ENCODE peak calls at places on chromosome 18, in four cellular contexts. One of them, this sample, is unnamed.

GRCh38 chr18:28212060-28212459 is 35.1 kb upstream of the CDH2 start:
- DNase-seq in A549: no peak
- DNase-seq in HepG2: no peak
- DNase-seq in WTC11: no peak
- DNase-seq in this sample: no peak

GRCh38 chr18:62991959-62992358 is 276.6 kb downstream of the PHLPP1 start:
- DNase-seq in WTC11: peak
- DNase-seq in A549: no peak
- DNase-seq in HepG2: no peak
- DNase-seq in this sample: peak

GRCh38 chr18:37409870-37410269 is 155.7 kb downstream of the CELF4 start:
- DNase-seq in A549: no peak
- DNase-seq in HepG2: no peak
- DNase-seq in WTC11: peak
- DNase-seq in this sample: no peak

GRCh38 chr18:78994531-78994930 is 14.9 kb downstream of the SALL3 start:
- DNase-seq in A549: no peak
- DNase-seq in WTC11: no peak
- DNase-seq in HepG2: no peak
- DNase-seq in this sample: no peak

GRCh38 chr18:23888880-23889279 is 125.7 kb upstream of the TTC39C start:
- DNase-seq in HepG2: no peak
- DNase-seq in WTC11: no peak
- DNase-seq in A549: no peak
- DNase-seq in this sample: no peak

GRCh38 chr18:43656547-43656946 is 379.3 kb upstream of the SYT4 start:
- DNase-seq in WTC11: no peak
- DNase-seq in HepG2: no peak
- DNase-seq in A549: no peak
- DNase-seq in this sample: no peak

GRCh38 chr18:4391859-4392258 is 63.2 kb downstream of the DLGAP1 start:
- DNase-seq in HepG2: no peak
- DNase-seq in WTC11: no peak
- DNase-seq in A549: no peak
- DNase-seq in this sample: no peak

GRCh38 chr18:49499046-49499637 is 12.1 kb upstream of the C18orf32 start:
- DNase-seq in HepG2: no peak
- DNase-seq in A549: no peak
- DNase-seq in WTC11: peak
- DNase-seq in this sample: no peak

GRCh38 chr18:34909637-34910364 is 131.4 kb upstream of the MAPRE2 start:
- DNase-seq in HepG2: no peak
- DNase-seq in A549: no peak
- DNase-seq in WTC11: no peak
- DNase-seq in this sample: no peak

GRCh38 chr18:73220639-73221038 is 352.9 kb upstream of the NETO1 start:
- DNase-seq in WTC11: no peak
- DNase-seq in A549: no peak
- DNase-seq in HepG2: no peak
- DNase-seq in this sample: no peak

GRCh38 chr18:64438178-64438577 is 289.3 kb upstream of the LINC00305 start:
- DNase-seq in HepG2: no peak
- DNase-seq in WTC11: no peak
- DNase-seq in A549: no peak
- DNase-seq in this sample: no peak

GRCh38 chr18:47953471-47953931 is 23.0 kb upstream of the SMAD2 start:
- DNase-seq in HepG2: no peak
- DNase-seq in WTC11: no peak
- DNase-seq in A549: no peak
- DNase-seq in this sample: no peak

GRCh38 chr18:939958-940357 is 35.3 kb downstream of the ADCYAP1 start:
- DNase-seq in HepG2: no peak
- DNase-seq in A549: no peak
- DNase-seq in WTC11: no peak
- DNase-seq in this sample: no peak

GRCh38 chr18:941331-941730 is 36.7 kb downstream of the ADCYAP1 start:
- DNase-seq in A549: no peak
- DNase-seq in HepG2: no peak
- DNase-seq in WTC11: no peak
- DNase-seq in this sample: no peak

GRCh38 chr18:939167-939566 is 34.5 kb downstream of the ADCYAP1 start:
- DNase-seq in A549: peak
- DNase-seq in HepG2: no peak
- DNase-seq in WTC11: no peak
- DNase-seq in this sample: no peak

GRCh38 chr18:950026-950631 is 45.5 kb downstream of the ADCYAP1 start:
- DNase-seq in A549: no peak
- DNase-seq in HepG2: no peak
- DNase-seq in WTC11: no peak
- DNase-seq in this sample: no peak

DNA sequence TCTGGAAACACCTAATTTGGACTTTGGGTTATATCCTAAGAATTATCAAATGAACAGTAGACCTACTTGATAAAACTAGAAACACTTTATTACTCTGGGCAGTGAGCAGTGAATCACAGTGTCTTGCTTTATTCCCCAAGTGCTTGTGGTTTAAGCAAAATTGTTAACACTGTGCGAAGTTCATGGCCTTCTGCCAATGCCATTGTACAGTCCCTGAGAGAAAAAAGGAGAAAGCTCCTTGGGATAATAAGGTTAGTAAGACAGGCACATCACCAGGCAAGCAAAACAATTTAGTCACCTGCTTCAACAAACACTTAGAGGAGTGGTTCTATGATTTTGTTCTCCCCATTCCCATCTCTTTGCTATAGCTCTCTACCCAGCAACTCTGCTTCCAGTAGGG is 39.8 kb downstream of the ADCYAP1 start:
- DNase-seq in HepG2: no peak
- DNase-seq in A549: no peak
- DNase-seq in WTC11: no peak
- DNase-seq in this sample: no peak
- TF ChIP-seq HMGXB4 in HepG2: no peak
- TF ChIP-seq HMGXB4 in A549: no peak
- TF ChIP-seq HMGXB4 in WTC11: no peak
- TF ChIP-seq HMGXB4 in this sample: no peak

GRCh38 chr18:9827211-9827855 is 58.4 kb upstream of the TXNDC2 start:
- DNase-seq in A549: no peak
- DNase-seq in WTC11: no peak
- DNase-seq in HepG2: no peak
- DNase-seq in this sample: no peak

GRCh38 chr18:9828794-9829712 is 56.7 kb upstream of the TXNDC2 start:
- DNase-seq in HepG2: no peak
- DNase-seq in WTC11: no peak
- DNase-seq in A549: no peak
- DNase-seq in this sample: peak

GRCh38 chr18:9825571-9826073 is 60.2 kb upstream of the TXNDC2 start:
- DNase-seq in A549: peak
- DNase-seq in HepG2: peak
- DNase-seq in WTC11: no peak
- DNase-seq in this sample: peak

GRCh38 chr18:9826666-9827065 is 59.1 kb upstream of the TXNDC2 start:
- DNase-seq in HepG2: no peak
- DNase-seq in A549: no peak
- DNase-seq in WTC11: no peak
- DNase-seq in this sample: no peak

DNA sequence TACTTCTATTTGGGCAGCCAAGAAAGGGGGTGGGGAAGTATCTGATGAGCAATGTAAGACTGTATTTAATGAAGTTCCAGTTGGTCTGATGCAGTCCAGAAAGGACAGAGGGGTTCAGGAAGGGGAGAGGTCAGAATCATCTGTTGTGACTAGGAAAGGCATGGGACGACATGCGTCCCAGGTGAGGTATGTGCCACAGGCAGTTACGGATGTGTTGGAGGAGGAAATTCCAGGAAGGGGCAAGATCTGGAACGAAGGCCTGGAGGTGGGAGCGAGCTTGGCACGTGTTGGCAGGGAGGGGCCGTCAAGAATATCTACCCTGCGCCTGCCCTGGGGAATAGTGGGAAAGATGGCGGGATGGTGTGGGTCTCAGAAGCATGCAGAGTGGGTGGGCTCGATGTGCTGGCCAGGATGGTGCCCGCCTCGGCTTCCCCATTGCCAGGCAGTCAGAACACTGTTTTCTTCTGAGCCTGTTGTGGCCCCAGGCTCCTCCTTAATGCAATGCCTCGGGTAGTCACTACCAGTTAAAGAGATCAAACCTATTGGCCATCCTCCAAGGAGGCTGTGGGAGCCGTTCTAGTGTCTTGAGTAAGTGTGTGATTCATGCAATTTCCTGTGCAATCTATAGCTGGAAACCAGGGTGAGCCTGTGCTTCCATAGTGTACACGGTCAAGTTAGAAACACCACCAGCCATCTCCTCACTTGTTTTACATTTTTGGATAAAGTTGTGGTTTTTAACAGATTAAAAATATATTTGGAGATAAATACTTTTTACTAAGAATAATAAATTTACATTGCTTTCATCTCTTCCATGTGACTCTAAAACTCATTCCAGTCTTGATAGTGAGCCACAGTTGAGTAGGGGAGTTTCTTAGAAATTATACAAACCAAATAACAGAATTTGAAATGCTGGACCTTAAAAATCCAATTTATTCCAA is 57.6 kb upstream of the TXNDC2 start:
- DNase-seq in HepG2: no peak
- DNase-seq in A549: peak
- DNase-seq in WTC11: no peak
- DNase-seq in this sample: peak
- TF ChIP-seq HMGXB4 in HepG2: no peak
- TF ChIP-seq HMGXB4 in A549: no peak
- TF ChIP-seq HMGXB4 in WTC11: no peak
- TF ChIP-seq HMGXB4 in this sample: no peak

DNA sequence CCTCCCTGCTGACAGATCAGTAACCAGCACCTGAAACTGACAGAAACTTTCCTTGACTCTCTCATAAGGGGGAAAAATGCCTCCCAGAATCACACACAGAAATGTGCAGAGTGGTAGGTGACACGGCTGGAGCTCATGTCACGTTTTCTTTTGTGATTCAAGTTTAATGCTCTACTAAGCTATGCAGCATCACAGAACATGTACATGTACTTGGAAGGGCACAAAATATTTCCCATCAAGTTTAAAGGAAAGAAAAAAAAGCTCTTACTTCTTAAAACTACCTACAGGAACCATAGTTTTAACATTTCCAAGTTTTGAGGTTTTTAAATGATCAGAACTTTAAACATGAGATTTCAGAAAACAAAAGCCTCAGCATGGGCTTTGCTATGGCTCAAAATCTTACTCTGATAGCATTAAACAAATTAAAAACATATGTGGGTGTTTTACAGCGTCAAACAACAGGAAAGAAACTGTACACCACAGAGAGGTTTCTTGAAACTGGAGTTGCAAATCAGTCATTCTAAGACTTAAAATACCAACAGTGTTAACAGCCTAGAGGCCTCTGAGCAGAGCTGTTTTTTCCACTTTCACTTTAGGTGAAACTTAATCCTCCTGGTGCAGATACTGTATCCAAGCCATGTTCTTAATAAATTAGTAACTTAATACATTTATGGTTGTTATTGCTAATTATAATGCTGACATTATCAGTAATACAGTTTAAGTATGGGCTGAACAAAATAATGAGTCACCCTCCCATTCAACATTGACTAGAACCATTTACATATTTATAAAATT is 30.1 kb downstream of the MBP start:
- DNase-seq in WTC11: no peak
- DNase-seq in A549: no peak
- DNase-seq in HepG2: no peak
- DNase-seq in this sample: no peak
- TF ChIP-seq HMGXB4 in WTC11: no peak
- TF ChIP-seq HMGXB4 in A549: no peak
- TF ChIP-seq HMGXB4 in HepG2: no peak
- TF ChIP-seq HMGXB4 in this sample: no peak

GRCh38 chr18:46071894-46072867 is at the start of gene PSTPIP2:
- DNase-seq in HepG2: no peak
- DNase-seq in WTC11: peak
- DNase-seq in A549: no peak
- DNase-seq in this sample: peak
- TF ChIP-seq HMGXB4 in HepG2: no peak
- TF ChIP-seq HMGXB4 in WTC11: peak
- TF ChIP-seq HMGXB4 in A549: no peak
- TF ChIP-seq HMGXB4 in this sample: no peak

DNA sequence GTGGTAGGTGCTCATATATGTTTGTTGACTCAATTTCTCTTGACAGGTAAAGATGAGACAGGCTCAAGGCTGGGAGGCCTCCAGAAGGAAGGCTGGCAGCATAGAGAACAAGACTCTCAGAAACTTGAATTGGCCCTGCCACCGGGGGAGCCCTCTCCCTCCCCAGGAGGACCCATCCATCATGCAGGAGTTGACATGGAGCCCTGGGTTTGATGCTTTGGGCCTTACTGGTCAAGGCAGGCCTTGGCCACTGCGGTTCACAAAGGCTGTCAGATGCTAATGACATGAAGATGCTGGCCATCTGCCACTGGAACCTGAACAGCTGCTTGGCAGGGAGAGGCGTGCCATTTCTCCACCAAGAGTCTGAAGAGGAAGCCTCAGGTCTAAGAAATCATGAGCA is 193.6 kb downstream of the MTCL1 start:
- DNase-seq in WTC11: peak
- DNase-seq in HepG2: no peak
- DNase-seq in A549: no peak
- DNase-seq in this sample: peak
- TF ChIP-seq HMGXB4 in WTC11: no peak
- TF ChIP-seq HMGXB4 in HepG2: no peak
- TF ChIP-seq HMGXB4 in A549: no peak
- TF ChIP-seq HMGXB4 in this sample: no peak

GRCh38 chr18:6775237-6775636 is 45.7 kb downstream of the ARHGAP28 start:
- DNase-seq in A549: no peak
- DNase-seq in WTC11: no peak
- DNase-seq in HepG2: no peak
- DNase-seq in this sample: no peak

GRCh38 chr18:6777509-6777908 is 48.0 kb downstream of the ARHGAP28 start:
- DNase-seq in A549: no peak
- DNase-seq in HepG2: no peak
- DNase-seq in WTC11: no peak
- DNase-seq in this sample: no peak

GRCh38 chr18:6778459-6778858 is 48.9 kb downstream of the ARHGAP28 start:
- DNase-seq in HepG2: no peak
- DNase-seq in WTC11: no peak
- DNase-seq in A549: no peak
- DNase-seq in this sample: no peak

GRCh38 chr18:6775702-6776101 is 46.2 kb downstream of the ARHGAP28 start:
- DNase-seq in A549: no peak
- DNase-seq in WTC11: no peak
- DNase-seq in HepG2: no peak
- DNase-seq in this sample: no peak

GRCh38 chr18:6776193-6776592 is 46.7 kb downstream of the ARHGAP28 start:
- DNase-seq in WTC11: no peak
- DNase-seq in HepG2: no peak
- DNase-seq in A549: no peak
- DNase-seq in this sample: no peak
- TF ChIP-seq HMGXB4 in WTC11: no peak
- TF ChIP-seq HMGXB4 in HepG2: no peak
- TF ChIP-seq HMGXB4 in A549: no peak
- TF ChIP-seq HMGXB4 in this sample: no peak

GRCh38 chr18:51251625-51252024 is 54.1 kb upstream of the MEX3C start:
- DNase-seq in A549: no peak
- DNase-seq in WTC11: no peak
- DNase-seq in HepG2: no peak
- DNase-seq in this sample: no peak
- TF ChIP-seq HMGXB4 in A549: no peak
- TF ChIP-seq HMGXB4 in WTC11: no peak
- TF ChIP-seq HMGXB4 in HepG2: no peak
- TF ChIP-seq HMGXB4 in this sample: no peak

GRCh38 chr18:69399253-69399652 is 1.4 kb upstream of the DOK6 start:
- DNase-seq in WTC11: no peak
- DNase-seq in HepG2: no peak
- DNase-seq in A549: no peak
- DNase-seq in this sample: no peak
- TF ChIP-seq HMGXB4 in WTC11: no peak
- TF ChIP-seq HMGXB4 in HepG2: no peak
- TF ChIP-seq HMGXB4 in A549: no peak
- TF ChIP-seq HMGXB4 in this sample: no peak